ENCODE peak calls at places on chromosome 15, in ten cellular contexts. One of them, this sample, is unnamed.

GRCh38 chr15:70559840-70560239 is 203.5 kb downstream of the UACA start:
- DNase-seq in nucleus accumbens: no peak
- DNase-seq in ecto neural progenitor cell: peak; percentile 32
- DNase-seq in GM23248: no peak
- DNase-seq in stimulated activated CD4-positive, alpha-beta T cell treated with anti-CD3 and anti-CD28 coated beads, Interleukin-12 subunit alpha, Interleukin-12 subunit beta, amount 100 ng/mL, for 48 hours: no peak
- DNase-seq in DMS153: no peak
- DNase-seq in RWPE2: no peak
- DNase-seq in NCI-H1105: no peak
- DNase-seq in GM03348: no peak
- DNase-seq in neural crest cell: no peak
- DNase-seq in this sample: no peak

GRCh38 chr15:70274908-70275307 is 177.2 kb upstream of the TLE3 start:
- DNase-seq in nucleus accumbens: no peak
- DNase-seq in ecto neural progenitor cell: no peak
- DNase-seq in GM23248: no peak
- DNase-seq in stimulated activated CD4-positive, alpha-beta T cell treated with anti-CD3 and anti-CD28 coated beads, Interleukin-12 subunit alpha, Interleukin-12 subunit beta, amount 100 ng/mL, for 48 hours: no peak
- DNase-seq in DMS153: no peak
- DNase-seq in RWPE2: peak; percentile 23
- DNase-seq in NCI-H1105: no peak
- DNase-seq in GM03348: no peak
- DNase-seq in neural crest cell: no peak
- DNase-seq in this sample: no peak

GRCh38 chr15:88646951-88647350 is 8.1 kb downstream of the ISG20 start:
- DNase-seq in nucleus accumbens: no peak
- DNase-seq in ecto neural progenitor cell: peak; percentile 17
- DNase-seq in GM23248: no peak
- DNase-seq in stimulated activated CD4-positive, alpha-beta T cell treated with anti-CD3 and anti-CD28 coated beads, Interleukin-12 subunit alpha, Interleukin-12 subunit beta, amount 100 ng/mL, for 48 hours: no peak
- DNase-seq in DMS153: no peak
- DNase-seq in RWPE2: peak; percentile 40
- DNase-seq in NCI-H1105: no peak
- DNase-seq in GM03348: no peak
- DNase-seq in neural crest cell: no peak
- DNase-seq in this sample: no peak

GRCh38 chr15:31259562-31260252 is 66.9 kb upstream of the KLF13 start:
- DNase-seq in nucleus accumbens: no peak
- DNase-seq in ecto neural progenitor cell: no peak
- DNase-seq in GM23248: no peak
- DNase-seq in stimulated activated CD4-positive, alpha-beta T cell treated with anti-CD3 and anti-CD28 coated beads, Interleukin-12 subunit alpha, Interleukin-12 subunit beta, amount 100 ng/mL, for 48 hours: no peak
- DNase-seq in DMS153: no peak
- DNase-seq in RWPE2: peak; percentile 22
- DNase-seq in NCI-H1105: no peak
- DNase-seq in GM03348: no peak
- DNase-seq in neural crest cell: no peak
- DNase-seq in this sample: no peak

GRCh38 chr15:38844683-38845195 is 280.1 kb upstream of the RASGRP1 start:
- DNase-seq in nucleus accumbens: no peak
- DNase-seq in ecto neural progenitor cell: no peak
- DNase-seq in GM23248: peak; percentile 40
- DNase-seq in stimulated activated CD4-positive, alpha-beta T cell treated with anti-CD3 and anti-CD28 coated beads, Interleukin-12 subunit alpha, Interleukin-12 subunit beta, amount 100 ng/mL, for 48 hours: no peak
- DNase-seq in DMS153: no peak
- DNase-seq in RWPE2: no peak
- DNase-seq in NCI-H1105: no peak
- DNase-seq in GM03348: no peak
- DNase-seq in neural crest cell: no peak
- DNase-seq in this sample: no peak

GRCh38 chr15:70492240-70493177 is 270.8 kb downstream of the UACA start:
- DNase-seq in nucleus accumbens: no peak
- DNase-seq in ecto neural progenitor cell: no peak
- DNase-seq in GM23248: peak; percentile 94
- DNase-seq in stimulated activated CD4-positive, alpha-beta T cell treated with anti-CD3 and anti-CD28 coated beads, Interleukin-12 subunit alpha, Interleukin-12 subunit beta, amount 100 ng/mL, for 48 hours: peak; percentile 79
- DNase-seq in DMS153: peak; percentile 17
- DNase-seq in RWPE2: peak; percentile 92
- DNase-seq in NCI-H1105: no peak
- DNase-seq in GM03348: peak; percentile 90
- DNase-seq in neural crest cell: no peak
- DNase-seq in this sample: peak; percentile 96

GRCh38 chr15:58755956-58756355 is 6.4 kb upstream of the ADAM10 start:
- DNase-seq in nucleus accumbens: no peak
- DNase-seq in ecto neural progenitor cell: no peak
- DNase-seq in GM23248: no peak
- DNase-seq in stimulated activated CD4-positive, alpha-beta T cell treated with anti-CD3 and anti-CD28 coated beads, Interleukin-12 subunit alpha, Interleukin-12 subunit beta, amount 100 ng/mL, for 48 hours: no peak
- DNase-seq in DMS153: no peak
- DNase-seq in RWPE2: no peak
- DNase-seq in NCI-H1105: peak; percentile 57
- DNase-seq in GM03348: no peak
- DNase-seq in neural crest cell: no peak
- DNase-seq in this sample: no peak

GRCh38 chr15:96771035-96771434 is 440.5 kb downstream of the NR2F2 start:
- DNase-seq in nucleus accumbens: no peak
- DNase-seq in ecto neural progenitor cell: no peak
- DNase-seq in GM23248: no peak
- DNase-seq in stimulated activated CD4-positive, alpha-beta T cell treated with anti-CD3 and anti-CD28 coated beads, Interleukin-12 subunit alpha, Interleukin-12 subunit beta, amount 100 ng/mL, for 48 hours: no peak
- DNase-seq in DMS153: no peak
- DNase-seq in RWPE2: no peak
- DNase-seq in NCI-H1105: no peak
- DNase-seq in GM03348: no peak
- DNase-seq in neural crest cell: no peak
- DNase-seq in this sample: no peak

GRCh38 chr15:99507016-99507731 is 58.6 kb upstream of the MEF2A start:
- DNase-seq in nucleus accumbens: no peak
- DNase-seq in ecto neural progenitor cell: no peak
- DNase-seq in GM23248: peak; percentile 59
- DNase-seq in stimulated activated CD4-positive, alpha-beta T cell treated with anti-CD3 and anti-CD28 coated beads, Interleukin-12 subunit alpha, Interleukin-12 subunit beta, amount 100 ng/mL, for 48 hours: no peak
- DNase-seq in DMS153: no peak
- DNase-seq in RWPE2: no peak
- DNase-seq in NCI-H1105: peak; percentile 95
- DNase-seq in GM03348: no peak
- DNase-seq in neural crest cell: no peak
- DNase-seq in this sample: no peak

GRCh38 chr15:77836116-77836798 is 203.5 kb upstream of the LINGO1 start:
- DNase-seq in nucleus accumbens: no peak
- DNase-seq in ecto neural progenitor cell: no peak
- DNase-seq in GM23248: no peak
- DNase-seq in stimulated activated CD4-positive, alpha-beta T cell treated with anti-CD3 and anti-CD28 coated beads, Interleukin-12 subunit alpha, Interleukin-12 subunit beta, amount 100 ng/mL, for 48 hours: no peak
- DNase-seq in DMS153: no peak
- DNase-seq in RWPE2: peak; percentile 49
- DNase-seq in NCI-H1105: no peak
- DNase-seq in GM03348: peak; percentile 63
- DNase-seq in neural crest cell: no peak
- DNase-seq in this sample: no peak

This sample was measured in MM.1S.